ENCODE peak calls at places on chromosomes 7 and 10, in five cellular contexts. W is uterus; L is heart right ventricle; Z is CD8-positive, alpha-beta T cell; B is ovary. J is an unnamed sample.

GRCh38 chr10:99235872-99236626 is 397 bp upstream of the HPSE2 start:
- DNase-seq in Z (no peak), L (no peak), W (peak; percentile 24), B (no peak), J (no peak)

GRCh38 chr7:26397786-26398435 is 106.2 kb downstream of the SNX10 start:
- DNase-seq in L (peak; percentile 17), W (no peak), B (no peak), Z (no peak), J (peak; percentile 16)

GRCh38 chr10:58666024-58666423 is 153.4 kb downstream of the BICC1 start:
- DNase-seq in L (no peak), W (no peak), B (no peak), Z (no peak), J (no peak)

GRCh38 chr10:48814933-48815332 is 124.7 kb downstream of the LRRC18 start:
- DNase-seq in Z (no peak), L (no peak), W (no peak), B (no peak), J (no peak)

GRCh38 chr10:117477241-117477947 is 65.2 kb upstream of the EMX2 start:
- DNase-seq in W (peak; percentile 78), B (no peak), Z (no peak), L (no peak), J (peak; percentile 60)

GRCh38 chr10:8445353-8445752 is 390.9 kb downstream of the GATA3 start:
- DNase-seq in L (no peak), W (no peak), B (no peak), Z (no peak), J (no peak)

GRCh38 chr10:122290833-122291532 is 19.9 kb downstream of the BTBD16 start:
- DNase-seq in Z (no peak), L (no peak), W (no peak), B (no peak), J (no peak)

GRCh38 chr7:158811894-158812293 is 17.4 kb downstream of the ESYT2 start:
- DNase-seq in L (no peak), Z (no peak), W (no peak), B (no peak), J (peak; percentile 49)

GRCh38 chr7:24504040-24504439 is 69.2 kb upstream of the PALS2 start:
- DNase-seq in L (no peak), Z (no peak), W (no peak), B (no peak), J (no peak)

GRCh38 chr7:141072548-141073172 is 1.2 kb upstream of the TMEM178B start:
- DNase-seq in Z (no peak), B (peak; percentile 15), W (peak; percentile 46), L (peak; percentile 71), J (peak; percentile 46)

GRCh38 chr7:127885843-127886242 is 145.4 kb downstream of the LRRC4 start:
- DNase-seq in L (peak; percentile 20), B (no peak), W (no peak), Z (no peak), J (peak; percentile 14)

GRCh38 chr7:133510326-133511055 is 257.6 kb downstream of the EXOC4 start:
- DNase-seq in W (no peak), B (no peak), Z (no peak), L (no peak), J (no peak)

GRCh38 chr10:103855424-103855823 is at the start of gene SH3PXD2A:
- DNase-seq in B (peak; percentile 44), L (peak; percentile 68), W (peak; percentile 52), Z (no peak), J (no peak)

GRCh38 chr7:158885624-158886023 is 29.3 kb downstream of the DYNC2I1 start:
- DNase-seq in L (no peak), B (no peak), Z (no peak), W (no peak), J (no peak)

GRCh38 chr10:80351220-80351619 is 5.3 kb downstream of the DYDC1 start:
- DNase-seq in B (no peak), Z (no peak), L (no peak), W (no peak), J (no peak)
- H3K4me1 ChIP-seq in B (no peaks in the 10 kb centered on the region), Z (peaks cover 3% of the 10 kb centered on the region), L (peaks cover 2% of the 10 kb centered on the region), W (no peaks in the 10 kb centered on the region), J (no peaks in the 10 kb centered on the region)

GRCh38 chr10:101065479-101066145 is 3.8 kb downstream of the KAZALD1 start:
- DNase-seq in B (no peak), W (no peak), Z (no peak), L (no peak), J (no peak)
- H3K4me3 ChIP-seq in B (no peak overlapping the region), W (no peak overlapping the region), Z (no peak overlapping the region), L (peak overlapping the region; percentile 62), J (peak overlapping the region; percentile 44)

GRCh38 chr7:151660141-151660540 is 140.4 kb upstream of the RHEB start:
- DNase-seq in W (no peak), B (no peak), L (no peak), Z (no peak), J (no peak)

GRCh38 chr7:151661556-151661955 is 141.9 kb upstream of the RHEB start:
- DNase-seq in L (no peak), Z (no peak), W (no peak), B (no peak), J (no peak)

GRCh38 chr7:151664268-151664667 is 144.6 kb upstream of the RHEB start:
- DNase-seq in Z (no peak), L (no peak), W (no peak), B (no peak), J (no peak)

GRCh38 chr7:151663382-151664100 is 143.8 kb upstream of the RHEB start:
- DNase-seq in B (no peak), L (no peak), Z (no peak), W (no peak), J (no peak)

DNA sequence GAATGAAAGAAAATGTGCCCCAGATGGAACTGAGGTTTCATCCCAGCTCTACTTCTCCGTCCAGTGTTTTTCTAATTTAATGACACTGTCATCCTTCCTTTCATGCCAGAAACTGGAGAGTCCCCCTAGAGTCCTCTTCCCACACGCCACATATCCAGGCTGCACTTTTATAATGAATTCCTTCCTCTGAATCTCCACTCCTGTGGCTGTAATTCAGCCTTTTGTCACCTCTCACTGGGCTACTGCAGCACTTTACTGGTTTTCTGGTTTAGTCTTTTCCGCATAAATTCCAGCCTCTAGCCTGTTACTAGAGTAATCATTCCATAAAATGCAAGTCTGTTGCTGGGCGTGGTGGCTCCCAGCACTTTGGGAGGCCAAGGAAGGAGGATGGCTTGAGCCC is 142.6 kb upstream of the RHEB start:
- DNase-seq in L (no peak), Z (no peak), W (no peak), B (no peak), J (no peak)
- H3K4me1 ChIP-seq in L (peaks cover 29% of the 10 kb centered on the region), Z (no peaks in the 10 kb centered on the region), W (no peaks in the 10 kb centered on the region), B (peaks cover 4% of the 10 kb centered on the region), J (peaks cover 3% of the 10 kb centered on the region)

GRCh38 chr10:89283988-89284475 is 17.8 kb upstream of the IFIT2 start:
- DNase-seq in Z (no peak), B (peak; percentile 64), W (peak; percentile 72), L (peak; percentile 68), J (peak; percentile 46)
- H3K4me3 ChIP-seq in Z (no peak overlapping the region), B (peak overlapping the region; percentile 18), W (no peak overlapping the region), L (peak overlapping the region; percentile 22), J (no peak overlapping the region)

GRCh38 chr10:79129361-79129997 is 60.7 kb downstream of the ZMIZ1 start:
- DNase-seq in B (peak; percentile 65), W (peak; percentile 55), L (no peak), Z (no peak), J (no peak)

GRCh38 chr10:79127151-79127961 is 58.6 kb downstream of the ZMIZ1 start:
- DNase-seq in W (peak; percentile 70), L (peak; percentile 50), B (peak; percentile 82), Z (no peak), J (peak; percentile 77)

GRCh38 chr10:79130255-79130654 is 61.5 kb downstream of the ZMIZ1 start:
- DNase-seq in W (no peak), B (no peak), Z (no peak), L (no peak), J (no peak)

GRCh38 chr10:79128241-79128922 is 59.6 kb downstream of the ZMIZ1 start:
- DNase-seq in B (no peak), Z (no peak), L (no peak), W (no peak), J (no peak)

GRCh38 chr10:79128923-79129305 is 60.1 kb downstream of the ZMIZ1 start:
- DNase-seq in W (no peak), L (no peak), B (no peak), Z (no peak), J (no peak)
- H3K4me1 ChIP-seq in W (peaks cover 26% of the 10 kb centered on the region), L (peaks cover 100% of the 10 kb centered on the region), B (peaks cover 45% of the 10 kb centered on the region), Z (peaks cover 6% of the 10 kb centered on the region), J (peaks cover 41% of the 10 kb centered on the region)

GRCh38 chr7:16754869-16755317 is 1.3 kb downstream of the TSPAN13 start:
- DNase-seq in Z (no peak), B (no peak), L (no peak), W (no peak), J (no peak)
- H3K4me3 ChIP-seq in Z (no peak overlapping the region), B (no peak overlapping the region), L (peak overlapping the region; percentile 75), W (no peak overlapping the region), J (peak overlapping the region; percentile 66)

GRCh38 chr10:24047201-24047600 is 161.7 kb upstream of the KIAA1217 start:
- DNase-seq in L (no peak), B (no peak), W (no peak), Z (no peak), J (no peak)
- H3K4me1 ChIP-seq in L (no peaks in the 10 kb centered on the region), B (no peaks in the 10 kb centered on the region), W (no peaks in the 10 kb centered on the region), Z (no peaks in the 10 kb centered on the region), J (peaks cover 12% of the 10 kb centered on the region)